ENCODE peak calls at places on chromosomes 1 and 21, in nine cellular contexts. H is lung; P is lower lobe of right lung; X is stimulated activated CD4-positive, alpha-beta T cell treated with anti-CD3 and anti-CD28 coated beads, Interleukin-4, amount 100 ng/mL, for 1 hour; U is WTC11; M is psoas muscle; I is NCI-H1694; O is ELR; T is stimulated activated CD8-positive, alpha-beta memory T cell treated with anti-CD3 and anti-CD28 coated beads, Interleukin-15, amount 100 ng/mL, for 1 hour. G is an unnamed sample.

GRCh38 chr1:51484591-51484990 is 34.5 kb downstream of the EPS15 start:
- DNase-seq in H (no peak), P (no peak), X (no peak), U (no peak), M (no peak), I (no peak), O (no peak), T (no peak), G (no peak)

GRCh38 chr1:187999973-188000372 is 1171.2 kb downstream of the PLA2G4A start:
- DNase-seq in H (no peak), P (no peak), X (no peak), U (no peak), M (no peak), I (no peak), O (peak), T (no peak), G (no peak)

GRCh38 chr21:19566975-19567374 is 1163.4 kb upstream of the TMPRSS15 start:
- DNase-seq in H (no peak), P (no peak), X (no peak), U (no peak), M (no peak), I (no peak), O (no peak), T (no peak), G (no peak)

GRCh38 chr1:176466514-176466913 is 3.5 kb downstream of the PAPPA2 start:
- DNase-seq in H (no peak), P (no peak), X (no peak), U (peak), M (no peak), I (peak), O (peak), T (no peak), G (no peak)

GRCh38 chr1:208781391-208782035 is 537.3 kb upstream of the PLXNA2 start:
- DNase-seq in H (no peak), P (no peak), X (no peak), U (peak), M (no peak), I (no peak), O (no peak), T (no peak), G (no peak)

GRCh38 chr1:24406783-24407182 is 6.8 kb downstream of the STPG1 start:
- DNase-seq in H (no peak), P (no peak), X (no peak), U (no peak), M (no peak), I (no peak), O (no peak), T (no peak), G (no peak)

GRCh38 chr1:205440476-205441317 is 15.1 kb downstream of the BLACAT1 start:
- DNase-seq in H (peak), P (peak), X (peak), U (peak), M (no peak), I (no peak), O (peak), T (peak), G (peak)

GRCh38 chr1:156232222-156232621 is 9.8 kb upstream of the BGLAP start:
- DNase-seq in H (no peak), P (no peak), X (no peak), U (no peak), M (no peak), I (no peak), O (no peak), T (no peak), G (no peak)

GRCh38 chr1:109634771-109635750 is 15.4 kb downstream of the AMPD2 start:
- DNase-seq in H (peak), P (no peak), X (no peak), U (no peak), M (no peak), I (no peak), O (no peak), T (no peak), G (no peak)

GRCh38 chr1:229674042-229674441 is 48.0 kb downstream of the URB2 start:
- DNase-seq in H (no peak), P (no peak), X (no peak), U (no peak), M (no peak), I (no peak), O (no peak), T (no peak), G (no peak)

GRCh38 chr1:21278898-21279819 is 11.1 kb downstream of the ECE1 start:
- DNase-seq in H (no peak), P (no peak), X (no peak), U (no peak), M (no peak), I (no peak), O (peak), T (no peak), G (no peak)

GRCh38 chr1:112695276-112695675 is 11.7 kb downstream of the RHOC start:
- DNase-seq in H (no peak), P (no peak), X (no peak), U (no peak), M (no peak), I (no peak), O (no peak), T (no peak), G (no peak)

GRCh38 chr1:23718482-23718881 is 24.8 kb upstream of the ELOA start:
- DNase-seq in H (no peak), P (no peak), X (no peak), U (peak), M (no peak), I (peak), O (peak), T (no peak), G (no peak)